ENCODE peak calls at places on chromosomes 2 and 18, in six cellular contexts. M, Q, F, A, O and Z are unnamed samples.
A peak's percentile ranks its signal among the peaks of the same experiment; 100 is the strongest.

GRCh38 chr18:28905509-28905908 is 728.6 kb upstream of the CDH2 start:
- DNase-seq in M (peak; percentile 60), Q (no peak), O (no peak), A (peak; percentile 57), F (no peak), Z (peak; percentile 48)

GRCh38 chr2:98839292-98839691 is 96.7 kb downstream of the CRACDL start:
- DNase-seq in O (peak; percentile 38), M (peak; percentile 18), F (no peak), Q (no peak), A (peak; percentile 19), Z (no peak)

GRCh38 chr2:153478289-153479261 is at the start of gene RPRM:
- DNase-seq in A (peak; percentile 37), O (peak; percentile 54), Q (peak; percentile 92), F (peak; percentile 85), M (peak; percentile 94), Z (peak; percentile 66)

GRCh38 chr2:75002007-75002406 is 43.6 kb downstream of the POLE4 start:
- DNase-seq in Q (no peak), F (no peak), O (no peak), A (peak; percentile 75), M (no peak), Z (no peak)

GRCh38 chr2:80073134-80073561 is 231.4 kb downstream of the LRRTM1 start:
- DNase-seq in M (peak; percentile 85), F (peak; percentile 57), O (peak; percentile 12), Q (no peak), A (peak; percentile 73), Z (peak; percentile 50)

GRCh38 chr2:176159678-176160250 is 2.7 kb downstream of the HOXD3 start:
- DNase-seq in A (no peak), M (peak; percentile 57), O (no peak), F (no peak), Q (peak; percentile 68), Z (no peak)

GRCh38 chr2:140354544-140354943 is 1574.4 kb upstream of the NXPH2 start:
- DNase-seq in F (no peak), O (no peak), Q (no peak), A (no peak), M (peak; percentile 59), Z (no peak)

GRCh38 chr2:164651361-164651760 is 30.1 kb upstream of the GRB14 start:
- DNase-seq in A (no peak), F (no peak), Q (no peak), O (no peak), M (peak; percentile 27), Z (no peak)

GRCh38 chr2:86480105-86480504 is 38.9 kb downstream of the KDM3A start:
- DNase-seq in A (no peak), Q (no peak), F (no peak), O (no peak), M (no peak), Z (no peak)

GRCh38 chr2:147396890-147397289 is 447.9 kb upstream of the ACVR2A start:
- DNase-seq in Q (no peak), F (no peak), O (no peak), M (no peak), A (no peak), Z (no peak)

GRCh38 chr2:238102865-238103264 is 2.7 kb downstream of the ESPNL start:
- DNase-seq in Q (no peak), M (no peak), F (no peak), O (no peak), A (no peak), Z (no peak)

GRCh38 chr2:170073288-170073687 is 104.7 kb upstream of the MYO3B start:
- DNase-seq in F (no peak), M (no peak), Q (no peak), O (no peak), A (peak; percentile 71), Z (no peak)

GRCh38 chr2:18299423-18300212 is 260.8 kb downstream of the RDH14 start:
- DNase-seq in A (peak; percentile 96), Q (no peak), O (peak; percentile 95), F (peak; percentile 14), M (peak; percentile 96), Z (peak; percentile 82)

GRCh38 chr2:55493220-55493619 is 26.3 kb upstream of the CFAP36 start:
- DNase-seq in F (no peak), A (peak; percentile 68), O (no peak), M (no peak), Q (no peak), Z (no peak)

DNA sequence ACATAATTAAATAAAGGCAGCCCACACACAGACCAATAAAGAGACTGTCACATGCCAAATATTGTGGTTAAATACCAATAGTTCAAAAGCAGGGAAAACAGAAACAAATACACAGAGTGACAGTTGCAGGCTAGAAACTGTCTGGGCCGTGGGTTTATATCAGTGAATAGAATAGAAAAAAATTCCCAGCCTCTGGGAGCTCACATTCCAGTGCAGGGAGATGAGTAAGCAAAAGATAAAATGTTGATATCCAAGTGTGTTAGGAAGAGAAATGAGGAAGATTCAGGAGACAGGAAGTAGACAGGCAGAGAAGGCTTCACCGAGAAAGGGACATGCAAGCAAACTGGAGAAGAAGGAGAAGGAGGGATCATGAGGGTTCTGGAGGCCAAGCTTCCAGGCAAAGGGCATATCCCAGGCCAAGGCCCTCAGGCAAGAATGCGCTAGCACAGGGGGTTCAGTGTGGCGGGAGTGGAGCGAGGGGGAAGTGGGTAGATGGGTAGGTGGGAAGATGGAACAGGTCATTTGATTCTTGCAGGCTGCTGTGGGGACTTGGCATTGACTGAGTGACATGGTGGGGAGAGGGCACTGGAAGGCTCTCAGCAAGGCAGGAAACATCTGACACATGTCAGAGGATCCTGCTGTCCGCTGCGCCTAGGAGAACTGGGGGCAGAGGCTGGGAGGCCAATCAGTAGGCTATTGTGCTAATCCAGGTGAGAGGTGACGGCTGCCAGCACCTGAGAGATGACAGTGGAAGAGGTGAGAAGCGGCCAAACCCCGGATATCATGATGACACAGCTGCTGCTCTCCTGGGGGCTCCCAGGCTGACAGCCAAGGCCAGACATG is 89.2 kb downstream of the ZBTB7C start:
- DNase-seq in F (no peak), A (peak; percentile 35), M (peak; percentile 37), O (peak; percentile 42), Q (no peak), Z (peak; percentile 72)
- H3K4me3 ChIP-seq in F (no peak overlapping the region), A (no peak overlapping the region), M (no peak overlapping the region), O (no peak overlapping the region), Q (no peak overlapping the region), Z (no peak overlapping the region)

GRCh38 chr2:47345584-47345913 is 57.4 kb upstream of the MSH2 start:
- DNase-seq in F (no peak), Q (no peak), A (no peak), O (no peak), M (no peak), Z (no peak)
- H2AK5ac ChIP-seq in F (no peak overlapping the region), Q (peak overlapping the region; percentile 3), A (no peak overlapping the region), O (no peak overlapping the region), M (no peak overlapping the region), Z (no peak overlapping the region)

GRCh38 chr2:218958276-218958675 is 1.2 kb upstream of the CDK5R2 start:
- DNase-seq in M (no peak), O (no peak), F (no peak), Q (no peak), A (no peak), Z (no peak)
- H3K4me3 ChIP-seq in M (no peak overlapping the region), O (no peak overlapping the region), F (no peak overlapping the region), Q (no peak overlapping the region), A (no peak overlapping the region), Z (no peak overlapping the region)

DNA sequence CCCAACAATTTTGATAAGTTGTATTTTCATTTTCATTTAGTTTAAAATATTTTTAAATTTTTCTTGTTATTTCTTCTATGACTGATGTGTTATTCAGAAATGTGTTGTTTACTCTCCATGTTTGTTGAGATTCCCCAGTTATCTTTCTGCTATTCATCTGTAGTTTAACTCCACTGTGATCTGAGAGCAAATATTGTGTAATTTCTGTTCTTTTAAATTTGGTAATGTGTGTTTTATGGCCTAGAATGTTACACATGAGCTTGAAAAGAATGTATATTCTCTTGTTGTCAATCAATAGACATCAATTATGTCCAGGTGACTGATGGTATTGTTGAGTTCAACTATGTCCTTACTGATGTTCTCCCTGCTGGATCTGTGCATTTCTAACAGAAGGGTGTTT is 188.2 kb downstream of the CYP26B1 start:
- DNase-seq in A (no peak), Q (no peak), F (no peak), M (no peak), O (no peak), Z (no peak)
- H2AK5ac ChIP-seq in A (no peak overlapping the region), Q (no peak overlapping the region), F (no peak overlapping the region), M (no peak overlapping the region), O (no peak overlapping the region), Z (no peak overlapping the region)